ENCODE peak calls at places on chromosomes 12 and 14, in four cellular contexts. One of them, this sample, is unnamed.

GRCh38 chr14:96681826-96682225 is 115.4 kb upstream of the VRK1 start:
- DNase-seq in NCI-H345: no peak
- DNase-seq in astrocyte of the spinal cord: peak
- DNase-seq in WTC11: no peak
- DNase-seq in this sample: no peak

GRCh38 chr12:46790066-46790465 is 35.7 kb downstream of the SLC38A4 start:
- DNase-seq in WTC11: no peak
- DNase-seq in NCI-H345: no peak
- DNase-seq in astrocyte of the spinal cord: no peak
- DNase-seq in this sample: no peak

GRCh38 chr14:72631401-72631800 is 262.5 kb downstream of the DPF3 start:
- DNase-seq in NCI-H345: no peak
- DNase-seq in WTC11: no peak
- DNase-seq in astrocyte of the spinal cord: no peak
- DNase-seq in this sample: no peak

GRCh38 chr14:58572092-58572853 is 65.5 kb upstream of the DACT1 start:
- DNase-seq in astrocyte of the spinal cord: peak
- DNase-seq in WTC11: no peak
- DNase-seq in NCI-H345: no peak
- DNase-seq in this sample: no peak

GRCh38 chr14:96280104-96280503 is 24.1 kb downstream of the BDKRB1 start:
- DNase-seq in WTC11: no peak
- DNase-seq in astrocyte of the spinal cord: no peak
- DNase-seq in NCI-H345: no peak
- DNase-seq in this sample: no peak

GRCh38 chr12:115507951-115508722 is 769.4 kb downstream of the MED13L start:
- DNase-seq in WTC11: peak
- DNase-seq in NCI-H345: peak
- DNase-seq in astrocyte of the spinal cord: no peak
- DNase-seq in this sample: no peak

GRCh38 chr12:69835048-69835447 is 10.0 kb downstream of the MYRFL start:
- DNase-seq in NCI-H345: no peak
- DNase-seq in astrocyte of the spinal cord: no peak
- DNase-seq in WTC11: no peak
- DNase-seq in this sample: no peak

GRCh38 chr12:9870311-9870866 is 1.2 kb upstream of the CLEC2B start:
- DNase-seq in WTC11: no peak
- DNase-seq in NCI-H345: no peak
- DNase-seq in astrocyte of the spinal cord: peak
- DNase-seq in this sample: no peak

GRCh38 chr14:23930742-23931141 is 22.8 kb upstream of the DHRS4 start:
- DNase-seq in NCI-H345: no peak
- DNase-seq in astrocyte of the spinal cord: no peak
- DNase-seq in WTC11: no peak
- DNase-seq in this sample: no peak

GRCh38 chr12:103956515-103957027 is 9.1 kb upstream of the TDG start:
- DNase-seq in NCI-H345: no peak
- DNase-seq in astrocyte of the spinal cord: no peak
- DNase-seq in WTC11: no peak
- DNase-seq in this sample: no peak

GRCh38 chr14:77989441-77989891 is 180.7 kb upstream of the NRXN3 start:
- DNase-seq in NCI-H345: no peak
- DNase-seq in WTC11: no peak
- DNase-seq in astrocyte of the spinal cord: no peak
- DNase-seq in this sample: no peak

GRCh38 chr12:482061-482460 is 22.3 kb downstream of the B4GALNT3 start:
- DNase-seq in WTC11: no peak
- DNase-seq in NCI-H345: no peak
- DNase-seq in astrocyte of the spinal cord: no peak
- DNase-seq in this sample: no peak

GRCh38 chr14:27184371-27184901 is 586.6 kb upstream of the NOVA1 start:
- DNase-seq in WTC11: no peak
- DNase-seq in astrocyte of the spinal cord: peak
- DNase-seq in NCI-H345: no peak
- DNase-seq in this sample: no peak

GRCh38 chr14:58129208-58129607 is 22.8 kb downstream of the ARMH4 start:
- DNase-seq in NCI-H345: no peak
- DNase-seq in WTC11: no peak
- DNase-seq in astrocyte of the spinal cord: no peak
- DNase-seq in this sample: no peak

GRCh38 chr12:92270501-92270900 is 124.9 kb upstream of the BTG1 start:
- DNase-seq in WTC11: no peak
- DNase-seq in NCI-H345: no peak
- DNase-seq in astrocyte of the spinal cord: no peak
- DNase-seq in this sample: no peak

GRCh38 chr14:68548194-68549056 is 244.4 kb downstream of the ZFP36L1 start:
- DNase-seq in WTC11: no peak
- DNase-seq in NCI-H345: peak
- DNase-seq in astrocyte of the spinal cord: peak
- DNase-seq in this sample: no peak

GRCh38 chr14:65302571-65303184 is 109.9 kb upstream of the FUT8 start:
- DNase-seq in WTC11: no peak
- DNase-seq in NCI-H345: peak
- DNase-seq in astrocyte of the spinal cord: no peak
- DNase-seq in this sample: no peak

GRCh38 chr12:111409403-111410228 is 3.9 kb downstream of the SH2B3 start:
- DNase-seq in WTC11: no peak
- DNase-seq in astrocyte of the spinal cord: peak
- DNase-seq in NCI-H345: no peak
- DNase-seq in this sample: no peak

GRCh38 chr14:36647827-36648753 is 13.6 kb upstream of the PAX9 start:
- DNase-seq in WTC11: peak
- DNase-seq in astrocyte of the spinal cord: peak
- DNase-seq in NCI-H345: peak
- DNase-seq in this sample: peak

GRCh38 chr12:118375348-118375747 is 1.0 kb upstream of the SUDS3 start:
- DNase-seq in astrocyte of the spinal cord: no peak
- DNase-seq in NCI-H345: no peak
- DNase-seq in WTC11: no peak
- DNase-seq in this sample: no peak

GRCh38 chr14:54758041-54758440 is 144.6 kb downstream of the GCH1 start:
- DNase-seq in WTC11: no peak
- DNase-seq in astrocyte of the spinal cord: no peak
- DNase-seq in NCI-H345: no peak
- DNase-seq in this sample: no peak

GRCh38 chr14:65723348-65723747 is 310.8 kb downstream of the FUT8 start:
- DNase-seq in astrocyte of the spinal cord: no peak
- DNase-seq in WTC11: no peak
- DNase-seq in NCI-H345: no peak
- DNase-seq in this sample: no peak

GRCh38 chr12:54133663-54134375 is 55.0 kb downstream of the SMUG1 start:
- DNase-seq in astrocyte of the spinal cord: no peak
- DNase-seq in WTC11: no peak
- DNase-seq in NCI-H345: no peak
- DNase-seq in this sample: no peak

GRCh38 chr14:65949711-65950516 is 536.3 kb upstream of the CCDC196 start:
- DNase-seq in NCI-H345: peak
- DNase-seq in astrocyte of the spinal cord: peak
- DNase-seq in WTC11: no peak
- DNase-seq in this sample: peak

GRCh38 chr12:77070382-77071294 is 5.3 kb upstream of the E2F7 start:
- DNase-seq in NCI-H345: no peak
- DNase-seq in WTC11: no peak
- DNase-seq in astrocyte of the spinal cord: no peak
- DNase-seq in this sample: no peak

GRCh38 chr14:78530078-78530477 is 359.9 kb downstream of the NRXN3 start:
- DNase-seq in WTC11: peak
- DNase-seq in astrocyte of the spinal cord: peak
- DNase-seq in NCI-H345: no peak
- DNase-seq in this sample: no peak

GRCh38 chr12:49776413-49776812 is 35.1 kb downstream of the TMBIM6 start:
- DNase-seq in astrocyte of the spinal cord: peak
- DNase-seq in NCI-H345: peak
- DNase-seq in WTC11: peak
- DNase-seq in this sample: no peak

GRCh38 chr12:126874427-126875026 is 1392.4 kb upstream of the TMEM132C start:
- DNase-seq in astrocyte of the spinal cord: peak
- DNase-seq in NCI-H345: peak
- DNase-seq in WTC11: peak
- DNase-seq in this sample: peak

GRCh38 chr14:85960781-85961180 is 430.8 kb downstream of the FLRT2 start:
- DNase-seq in astrocyte of the spinal cord: no peak
- DNase-seq in NCI-H345: no peak
- DNase-seq in WTC11: no peak
- DNase-seq in this sample: no peak

This sample was measured in DMS 273 treated with DMSO at 0.1 percent for 48 hours.